ENCODE peak calls at places on chromosomes 1 and 21, in five cellular contexts. One of them, this sample, is unnamed.

GRCh38 chr1:100721502-100722205 is 2.1 kb downstream of the VCAM1 start:
- DNase-seq in esophagus squamous epithelium: no peak
- DNase-seq in ovary: peak; percentile 18
- DNase-seq in GM12892: no peak
- DNase-seq in uterus: peak; percentile 62
- DNase-seq in this sample: no peak

GRCh38 chr1:206419250-206419649 is 51.0 kb upstream of the IKBKE start:
- DNase-seq in uterus: no peak
- DNase-seq in GM12892: no peak
- DNase-seq in ovary: no peak
- DNase-seq in esophagus squamous epithelium: no peak
- DNase-seq in this sample: no peak

GRCh38 chr1:24374891-24375786 is 38.4 kb downstream of the STPG1 start:
- DNase-seq in ovary: no peak
- DNase-seq in GM12892: no peak
- DNase-seq in uterus: no peak
- DNase-seq in esophagus squamous epithelium: no peak
- DNase-seq in this sample: no peak

GRCh38 chr1:55347786-55348185 is 132.6 kb upstream of the USP24 start:
- DNase-seq in GM12892: no peak
- DNase-seq in ovary: no peak
- DNase-seq in esophagus squamous epithelium: no peak
- DNase-seq in uterus: no peak
- DNase-seq in this sample: no peak

GRCh38 chr1:231376101-231376500 is 38.0 kb downstream of the SPRTN start:
- DNase-seq in GM12892: no peak
- DNase-seq in uterus: no peak
- DNase-seq in esophagus squamous epithelium: no peak
- DNase-seq in ovary: no peak
- DNase-seq in this sample: no peak

GRCh38 chr1:233868461-233868860 is 36.0 kb upstream of the SLC35F3 start:
- DNase-seq in esophagus squamous epithelium: no peak
- DNase-seq in GM12892: no peak
- DNase-seq in uterus: no peak
- DNase-seq in ovary: no peak
- DNase-seq in this sample: no peak

GRCh38 chr1:44672254-44672955 is 1.9 kb downstream of the TMEM53 start:
- DNase-seq in GM12892: no peak
- DNase-seq in ovary: no peak
- DNase-seq in esophagus squamous epithelium: no peak
- DNase-seq in uterus: no peak
- DNase-seq in this sample: peak; percentile 53

GRCh38 chr21:42108554-42108885 is 37.4 kb downstream of the UMODL1 start:
- DNase-seq in GM12892: no peak
- DNase-seq in esophagus squamous epithelium: no peak
- DNase-seq in ovary: no peak
- DNase-seq in uterus: no peak
- DNase-seq in this sample: no peak

GRCh38 chr1:167455786-167456446 is 62.4 kb downstream of the CD247 start:
- DNase-seq in ovary: peak; percentile 33
- DNase-seq in uterus: no peak
- DNase-seq in esophagus squamous epithelium: no peak
- DNase-seq in GM12892: no peak
- DNase-seq in this sample: no peak

GRCh38 chr1:160375788-160376524 is 9.1 kb downstream of the NHLH1 start:
- DNase-seq in uterus: no peak
- DNase-seq in esophagus squamous epithelium: no peak
- DNase-seq in GM12892: no peak
- DNase-seq in ovary: no peak
- DNase-seq in this sample: peak; percentile 50

GRCh38 chr1:22636369-22636768 is at the start of gene C1QA:
- DNase-seq in esophagus squamous epithelium: no peak
- DNase-seq in ovary: no peak
- DNase-seq in GM12892: no peak
- DNase-seq in uterus: no peak
- DNase-seq in this sample: no peak
- TF ChIP-seq POLR2A in esophagus squamous epithelium: no peak
- TF ChIP-seq POLR2A in ovary: no peak
- TF ChIP-seq POLR2A in GM12892: no peak
- TF ChIP-seq POLR2A in uterus: no peak
- TF ChIP-seq POLR2A in this sample: no peak

GRCh38 chr1:37475380-37476086 is 1.2 kb downstream of the ZC3H12A start:
- DNase-seq in esophagus squamous epithelium: no peak
- DNase-seq in uterus: no peak
- DNase-seq in ovary: peak; percentile 44
- DNase-seq in GM12892: no peak
- DNase-seq in this sample: no peak
- TF ChIP-seq POLR2A in esophagus squamous epithelium: no peak
- TF ChIP-seq POLR2A in uterus: no peak
- TF ChIP-seq POLR2A in ovary: no peak
- TF ChIP-seq POLR2A in GM12892: no peak
- TF ChIP-seq POLR2A in this sample: no peak

DNA sequence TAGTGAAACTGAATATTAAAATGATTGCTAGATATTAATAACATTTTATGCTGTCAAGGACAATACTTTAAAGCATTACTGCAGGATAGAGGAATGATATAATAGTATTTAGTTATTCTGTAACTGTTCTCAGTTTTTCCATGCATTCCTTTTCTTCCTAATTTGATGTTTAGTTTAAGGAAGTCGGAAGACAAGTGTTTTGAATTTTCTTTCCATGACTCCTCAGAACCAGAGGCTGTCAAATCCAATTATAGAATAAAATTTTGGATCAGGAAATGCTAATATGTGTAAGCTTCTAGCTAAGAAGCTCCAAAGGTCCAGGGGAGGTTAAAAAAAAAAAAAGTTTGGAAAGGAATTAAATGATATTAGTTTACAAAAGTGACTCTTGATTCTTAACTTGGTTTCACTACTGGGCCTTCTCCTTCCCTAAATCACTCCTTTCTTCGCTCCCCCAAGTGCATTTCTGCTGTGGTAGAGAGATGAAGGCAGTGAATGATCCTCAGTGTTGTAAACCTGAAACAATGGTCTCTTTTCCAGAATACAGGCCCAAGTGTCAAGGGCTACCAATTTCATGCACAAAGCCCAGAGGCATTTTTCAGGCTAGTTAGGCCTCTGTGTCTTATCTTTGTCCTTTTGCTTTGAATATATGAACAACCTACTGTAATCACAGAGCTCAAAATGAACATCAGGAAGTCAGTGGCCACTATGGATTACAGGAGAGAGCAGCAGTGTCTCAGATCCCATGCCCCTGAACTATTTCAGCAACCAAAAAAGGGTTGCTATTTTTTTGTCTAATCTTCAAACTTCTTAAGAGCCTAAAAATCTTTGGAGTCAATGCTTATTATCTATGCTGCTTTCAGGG is 6.2 kb downstream of the ADSS2 start:
- DNase-seq in esophagus squamous epithelium: no peak
- DNase-seq in uterus: no peak
- DNase-seq in GM12892: no peak
- DNase-seq in ovary: no peak
- DNase-seq in this sample: no peak
- TF ChIP-seq POLR2A in esophagus squamous epithelium: no peak
- TF ChIP-seq POLR2A in uterus: no peak
- TF ChIP-seq POLR2A in GM12892: no peak
- TF ChIP-seq POLR2A in ovary: no peak
- TF ChIP-seq POLR2A in this sample: no peak

DNA sequence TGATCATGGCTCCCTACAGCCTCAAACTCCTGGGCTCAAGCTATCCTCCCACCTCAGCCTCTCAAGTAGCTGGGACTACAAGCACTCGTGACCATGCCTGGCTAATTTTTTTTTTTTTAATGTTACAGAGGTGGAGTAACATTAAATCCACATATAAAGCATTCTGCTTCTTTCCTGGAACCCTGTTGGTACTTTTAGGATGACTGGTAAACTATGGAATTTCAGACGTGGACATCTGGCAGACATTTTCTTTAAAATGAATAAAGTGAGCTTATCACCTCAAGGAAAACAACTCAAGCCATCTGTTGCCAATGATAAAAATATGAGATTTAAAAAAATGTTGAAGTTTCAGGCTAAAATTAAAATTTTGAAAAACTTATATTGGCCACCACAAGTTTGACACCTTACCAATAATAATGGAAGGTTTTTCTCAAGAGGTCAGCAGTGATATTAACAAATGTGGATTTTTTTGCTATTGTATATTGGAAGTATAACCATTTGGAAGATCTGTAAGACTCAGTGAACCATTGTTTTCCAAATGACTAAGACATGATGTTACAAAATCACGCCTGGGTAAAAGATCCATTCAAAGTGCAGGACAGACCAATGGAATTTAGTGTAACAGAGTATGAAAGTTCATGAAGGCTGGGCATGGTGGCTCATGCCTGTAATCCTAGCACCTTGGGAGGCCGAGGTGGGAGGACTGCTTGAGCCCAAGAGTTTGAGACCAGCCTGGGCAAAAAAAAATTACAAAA is 52.7 kb upstream of the EIF4G3 start:
- DNase-seq in uterus: no peak
- DNase-seq in esophagus squamous epithelium: no peak
- DNase-seq in ovary: no peak
- DNase-seq in GM12892: no peak
- DNase-seq in this sample: no peak
- TF ChIP-seq POLR2A in uterus: no peak
- TF ChIP-seq POLR2A in esophagus squamous epithelium: no peak
- TF ChIP-seq POLR2A in ovary: no peak
- TF ChIP-seq POLR2A in GM12892: no peak
- TF ChIP-seq POLR2A in this sample: no peak

DNA sequence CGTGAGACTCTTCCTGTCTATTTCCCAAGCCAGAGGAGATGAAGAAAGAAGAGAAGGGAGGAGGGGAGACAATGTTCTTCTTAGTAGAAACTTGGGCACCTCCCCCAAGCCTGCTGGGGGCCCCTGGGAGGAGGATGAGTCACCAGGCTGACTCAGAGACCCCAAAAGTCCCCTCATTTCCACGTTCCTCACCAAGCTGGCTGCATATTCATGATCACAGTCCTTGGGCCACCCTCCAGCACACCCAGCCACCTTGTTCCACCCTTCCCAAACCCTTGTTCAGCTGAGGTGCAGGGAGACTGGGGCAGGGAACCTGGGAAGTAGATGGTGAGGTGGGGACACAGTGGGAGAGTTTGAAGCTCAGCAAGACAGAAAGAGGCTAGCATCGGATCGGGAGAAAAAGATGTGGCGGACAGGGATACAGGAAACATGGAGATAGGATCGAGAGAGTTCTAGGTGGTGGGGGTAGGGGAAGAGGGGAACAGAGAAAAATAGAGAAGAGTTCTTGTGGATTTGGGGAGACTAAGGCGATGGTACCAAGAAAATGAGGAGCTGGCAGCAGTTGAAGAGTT is 712 bp downstream of the RAB13 start:
- DNase-seq in uterus: peak; percentile 73
- DNase-seq in GM12892: no peak
- DNase-seq in ovary: peak; percentile 65
- DNase-seq in esophagus squamous epithelium: no peak
- DNase-seq in this sample: no peak
- TF ChIP-seq POLR2A in uterus: no peak
- TF ChIP-seq POLR2A in GM12892: no peak
- TF ChIP-seq POLR2A in ovary: peak; percentile 35
- TF ChIP-seq POLR2A in esophagus squamous epithelium: no peak
- TF ChIP-seq POLR2A in this sample: peak; percentile 64

GRCh38 chr1:178093958-178094751 is at the start of gene RASAL2:
- DNase-seq in GM12892: peak; percentile 43
- DNase-seq in uterus: peak; percentile 45
- DNase-seq in esophagus squamous epithelium: no peak
- DNase-seq in ovary: peak; percentile 71
- DNase-seq in this sample: peak; percentile 42

GRCh38 chr1:178091986-178092745 is 1.7 kb upstream of the RASAL2 start:
- DNase-seq in GM12892: no peak
- DNase-seq in ovary: no peak
- DNase-seq in esophagus squamous epithelium: no peak
- DNase-seq in uterus: no peak
- DNase-seq in this sample: no peak

GRCh38 chr1:178094752-178095645 is 1.1 kb downstream of the RASAL2 start:
- DNase-seq in esophagus squamous epithelium: no peak
- DNase-seq in ovary: no peak
- DNase-seq in GM12892: no peak
- DNase-seq in uterus: no peak
- DNase-seq in this sample: no peak

GRCh38 chr1:178096421-178096820 is 2.5 kb downstream of the RASAL2 start:
- DNase-seq in GM12892: no peak
- DNase-seq in esophagus squamous epithelium: no peak
- DNase-seq in ovary: no peak
- DNase-seq in uterus: no peak
- DNase-seq in this sample: no peak

DNA sequence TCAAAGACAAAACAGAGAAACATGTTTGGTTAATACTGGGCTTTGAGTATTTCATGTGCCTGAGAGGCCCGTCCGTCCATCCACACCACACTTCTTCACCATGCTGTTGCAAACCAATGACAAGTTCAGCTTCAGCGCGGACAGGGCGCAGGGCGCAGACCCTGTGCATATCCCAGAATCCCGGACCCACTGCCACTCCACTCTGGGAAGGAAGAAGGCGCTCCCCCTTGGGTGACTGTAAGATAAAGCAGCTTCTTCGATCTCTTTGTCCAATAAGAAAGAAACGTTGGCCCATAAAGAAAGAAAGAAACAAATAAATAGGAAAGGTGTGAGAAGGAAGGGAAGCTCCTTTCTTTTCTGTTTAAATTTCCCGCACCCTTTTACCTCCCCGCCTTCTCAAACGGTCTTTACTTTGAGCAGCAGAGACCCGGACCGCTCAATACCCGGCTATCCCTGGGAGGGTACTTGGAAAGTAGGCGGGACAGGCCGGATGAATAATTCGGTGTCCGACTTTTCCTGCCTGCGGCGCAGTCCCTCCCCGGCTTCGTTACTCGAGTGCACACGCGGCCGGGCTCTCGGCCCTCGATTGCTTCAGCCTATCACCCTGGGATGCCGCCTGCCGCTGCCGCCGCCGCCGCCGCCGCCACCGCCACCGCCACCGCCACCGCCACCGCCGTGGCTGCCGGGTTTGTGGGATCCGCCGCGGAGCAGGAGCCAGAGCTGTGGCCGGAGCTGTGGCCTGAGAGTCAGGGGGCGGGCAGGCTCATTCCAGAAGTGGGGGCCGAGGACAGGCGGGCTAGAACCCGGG is 550 bp upstream of the RASAL2 start:
- DNase-seq in uterus: peak; percentile 90
- DNase-seq in esophagus squamous epithelium: peak; percentile 11
- DNase-seq in GM12892: peak; percentile 70
- DNase-seq in ovary: peak; percentile 90
- DNase-seq in this sample: peak; percentile 94
- TF ChIP-seq POLR2A in uterus: peak; percentile 27
- TF ChIP-seq POLR2A in esophagus squamous epithelium: no peak
- TF ChIP-seq POLR2A in GM12892: no peak
- TF ChIP-seq POLR2A in ovary: no peak
- TF ChIP-seq POLR2A in this sample: peak; percentile 30

GRCh38 chr1:201648911-201649775 is 110.2 kb downstream of the NAV1 start:
- DNase-seq in esophagus squamous epithelium: no peak
- DNase-seq in ovary: peak; percentile 65
- DNase-seq in GM12892: no peak
- DNase-seq in uterus: peak; percentile 54
- DNase-seq in this sample: no peak

GRCh38 chr1:201650608-201650933 is 111.6 kb downstream of the NAV1 start:
- DNase-seq in esophagus squamous epithelium: no peak
- DNase-seq in GM12892: no peak
- DNase-seq in ovary: no peak
- DNase-seq in uterus: no peak
- DNase-seq in this sample: no peak

GRCh38 chr1:201652180-201652579 is 113.3 kb downstream of the NAV1 start:
- DNase-seq in esophagus squamous epithelium: no peak
- DNase-seq in GM12892: no peak
- DNase-seq in ovary: no peak
- DNase-seq in uterus: no peak
- DNase-seq in this sample: no peak

GRCh38 chr1:201648066-201648910 is 109.4 kb downstream of the NAV1 start:
- DNase-seq in uterus: peak; percentile 56
- DNase-seq in ovary: peak; percentile 64
- DNase-seq in GM12892: no peak
- DNase-seq in esophagus squamous epithelium: no peak
- DNase-seq in this sample: peak; percentile 67

GRCh38 chr1:201649776-201650607 is 111.1 kb downstream of the NAV1 start:
- DNase-seq in ovary: peak; percentile 89
- DNase-seq in GM12892: no peak
- DNase-seq in esophagus squamous epithelium: no peak
- DNase-seq in uterus: peak; percentile 83
- DNase-seq in this sample: no peak
- TF ChIP-seq POLR2A in ovary: peak; percentile 34
- TF ChIP-seq POLR2A in GM12892: no peak
- TF ChIP-seq POLR2A in esophagus squamous epithelium: no peak
- TF ChIP-seq POLR2A in uterus: no peak
- TF ChIP-seq POLR2A in this sample: no peak